ENCODE peak calls at places on chromosomes 5 and 9, in six cellular contexts. S is NCI-H446 treated with DMSO at 0.1 percent for 48 hours, X is cardiac muscle cell, N is HFFc6, Z is AG08396, G is uterus. P is an unnamed sample.

GRCh38 chr5:150180241-150181027 is 9.4 kb upstream of the SLC6A7 start:
- DNase-seq in G (peak), S (no peak), X (peak), Z (peak), N (no peak), P (no peak)

GRCh38 chr5:14557203-14557725 is 24.3 kb upstream of the OTULINL start:
- DNase-seq in Z (no peak), X (peak), N (no peak), S (no peak), G (no peak), P (no peak)

GRCh38 chr5:66307647-66308257 is 163.7 kb downstream of the SREK1 start:
- DNase-seq in N (peak), S (peak), Z (peak), G (no peak), X (peak), P (peak)

GRCh38 chr5:143889986-143890385 is 78.0 kb downstream of the HMHB1 start:
- DNase-seq in S (no peak), X (peak), G (no peak), Z (peak), N (no peak), P (peak)

GRCh38 chr9:21030389-21031035 is 928 bp downstream of the HACD4 start:
- DNase-seq in G (no peak), X (peak), N (peak), Z (peak), S (no peak), P (peak)

GRCh38 chr9:4515958-4516375 is 25.7 kb downstream of the SLC1A1 start:
- DNase-seq in G (no peak), S (peak), X (peak), Z (no peak), N (no peak), P (no peak)

GRCh38 chr5:72478684-72479083 is 28.5 kb downstream of the ZNF366 start:
- DNase-seq in X (no peak), N (no peak), Z (no peak), S (no peak), G (no peak), P (no peak)

GRCh38 chr5:120354126-120354525 is 110.0 kb upstream of the PRR16 start:
- DNase-seq in Z (no peak), X (no peak), G (no peak), N (no peak), S (no peak), P (no peak)

GRCh38 chr5:97528941-97529340 is 345.9 kb upstream of the RIOK2 start:
- DNase-seq in N (peak), S (peak), G (no peak), Z (no peak), X (peak), P (peak)

GRCh38 chr9:95206143-95206542 is 111.4 kb downstream of the FANCC start:
- DNase-seq in S (no peak), X (peak), G (no peak), Z (peak), N (no peak), P (no peak)

GRCh38 chr9:81687521-81688261 is 1.7 kb downstream of the TLE1 start:
- DNase-seq in G (peak), S (no peak), Z (peak), X (peak), N (no peak), P (peak)

GRCh38 chr5:169668732-169669131 is 31.7 kb downstream of the DOCK2 start:
- DNase-seq in N (peak), S (no peak), G (no peak), Z (peak), X (peak), P (no peak)

GRCh38 chr9:75185585-75186170 is 97.4 kb downstream of the OSTF1 start:
- DNase-seq in Z (no peak), N (peak), X (peak), G (no peak), S (no peak), P (peak)

GRCh38 chr9:715743-716400 is 125.6 kb upstream of the DMRT1 start:
- DNase-seq in Z (peak), N (peak), G (no peak), S (no peak), X (peak), P (no peak)

GRCh38 chr5:994272-994607 is 14.4 kb upstream of the NKD2 start:
- DNase-seq in S (no peak), G (no peak), X (no peak), Z (no peak), N (no peak), P (no peak)

GRCh38 chr5:59042683-59043082 is 459.8 kb downstream of the RAB3C start:
- DNase-seq in Z (peak), X (no peak), N (no peak), S (no peak), G (no peak), P (no peak)

GRCh38 chr5:57650360-57651069 is 167.9 kb upstream of the ACTBL2 start:
- DNase-seq in S (peak), X (peak), Z (peak), N (peak), G (no peak), P (peak)

GRCh38 chr9:23229764-23230434 is 596.1 kb downstream of the ELAVL2 start:
- DNase-seq in N (no peak), X (no peak), S (no peak), Z (no peak), G (no peak), P (no peak)

P was measured in epithelial cell of esophagus.